ENCODE peak calls at places on chromosomes 13 and 19, in seven cellular contexts. M is Calu3; Q is Daoy; P is stimulated activated CD8-positive, alpha-beta memory T cell treated with anti-CD3 and anti-CD28 coated beads, Interleukin-7, amount 100 ng/mL, for 48 hours; F is NCI-H345; S is stimulated activated naive CD8-positive, alpha-beta T cell treated with anti-CD3 and anti-CD28 coated beads, Interleukin-15, Interleukin-2, amounts not matched to agents 100 U/mL and 50 U/mL, for 24 hours; K is NCI-H1417. L is an unnamed sample.

GRCh38 chr13:24267283-24267682 is 42.1 kb upstream of the C1QTNF9 start:
- DNase-seq in M (no peak), Q (no peak), P (no peak), F (no peak), S (no peak), K (no peak), L (no peak)

GRCh38 chr13:62234780-62235530 is 819.3 kb upstream of the PCDH20 start:
- DNase-seq in M (no peak), Q (no peak), P (no peak), F (no peak), S (no peak), K (no peak), L (no peak)

GRCh38 chr19:33468361-33469170 is 53.0 kb downstream of the PEPD start:
- DNase-seq in M (no peak), Q (peak; percentile 83), P (no peak), F (no peak), S (no peak), K (no peak), L (no peak)

GRCh38 chr19:39834287-39834841 is 402 bp upstream of the DYRK1B start:
- DNase-seq in M (no peak), Q (no peak), P (no peak), F (no peak), S (no peak), K (no peak), L (no peak)

GRCh38 chr19:53647350-53647749 is 15.6 kb downstream of the DPRX start:
- DNase-seq in M (no peak), Q (no peak), P (no peak), F (no peak), S (no peak), K (no peak), L (no peak)

GRCh38 chr13:44903596-44903995 is 85.7 kb downstream of the NUFIP1 start:
- DNase-seq in M (no peak), Q (no peak), P (no peak), F (no peak), S (no peak), K (no peak), L (no peak)

GRCh38 chr19:17479325-17479791 is 9.0 kb downstream of the SLC27A1 start:
- DNase-seq in M (no peak), Q (peak; percentile 55), P (no peak), F (no peak), S (no peak), K (no peak), L (no peak)

GRCh38 chr13:113898391-113898790 is 34.5 kb upstream of the GAS6 start:
- DNase-seq in M (no peak), Q (no peak), P (no peak), F (no peak), S (no peak), K (no peak), L (no peak)

GRCh38 chr13:26941345-26942174 is 181.0 kb upstream of the GPR12 start:
- DNase-seq in M (no peak), Q (peak; percentile 69), P (no peak), F (no peak), S (no peak), K (no peak), L (no peak)

GRCh38 chr19:48868196-48868886 is at the start of gene PLEKHA4:
- DNase-seq in M (peak; percentile 66), Q (peak; percentile 69), P (no peak), F (no peak), S (no peak), K (no peak), L (no peak)

GRCh38 chr19:18520848-18521691 is 800 bp downstream of the ELL start:
- DNase-seq in M (no peak), Q (peak; percentile 40), P (no peak), F (no peak), S (peak; percentile 39), K (no peak), L (no peak)

GRCh38 chr19:10122066-10122465 is 2.4 kb upstream of the EIF3G start:
- DNase-seq in M (no peak), Q (no peak), P (no peak), F (no peak), S (no peak), K (no peak), L (no peak)

GRCh38 chr19:48489608-48490216 is 20.5 kb downstream of the CYTH2 start:
- DNase-seq in M (peak; percentile 96), Q (peak; percentile 83), P (peak; percentile 68), F (peak; percentile 31), S (peak; percentile 91), K (no peak), L (peak; percentile 54)

GRCh38 chr13:25352230-25352629 is 19.5 kb upstream of the ATP8A2 start:
- DNase-seq in M (no peak), Q (no peak), P (no peak), F (no peak), S (no peak), K (no peak), L (no peak)

GRCh38 chr13:34161829-34162544 is 344.0 kb downstream of the RFC3 start:
- DNase-seq in M (no peak), Q (peak; percentile 3), P (no peak), F (peak; percentile 69), S (no peak), K (peak; percentile 45), L (no peak)

GRCh38 chr19:14337510-14337909 is 43.7 kb upstream of the ADGRE5 start:
- DNase-seq in M (no peak), Q (peak; percentile 62), P (no peak), F (peak; percentile 7), S (peak; percentile 49), K (no peak), L (no peak)

GRCh38 chr19:6527893-6528543 is 2.8 kb upstream of the TNFSF9 start:
- DNase-seq in M (no peak), Q (no peak), P (no peak), F (no peak), S (peak; percentile 6), K (no peak), L (no peak)

GRCh38 chr19:3440082-3440481 is 40.2 kb downstream of the SMIM24 start:
- DNase-seq in M (peak; percentile 60), Q (peak; percentile 49), P (peak; percentile 21), F (peak; percentile 18), S (peak; percentile 71), K (no peak), L (no peak)

GRCh38 chr19:17511724-17512573 is 500 bp downstream of the PGLS start:
- DNase-seq in M (peak; percentile 78), Q (peak; percentile 87), P (peak; percentile 77), F (peak; percentile 56), S (peak; percentile 90), K (peak; percentile 94), L (peak; percentile 78)

L was measured in NCI-H1105 treated with DMSO at 0.1 percent for 48 hours.